ENCODE peak calls at places on chromosomes 6 and 20, in eight cellular contexts. T is AG10803, A is NB4, R is fibroblast of villous mesenchyme, Y is astrocyte of the cerebellum, Q is mucosa of descending colon, L is uterus, K is BE2C. J is an unnamed sample.

GRCh38 chr6:53306819-53307347 is 41.9 kb downstream of the ELOVL5 start:
- DNase-seq in T (no peak), A (no peak), R (no peak), Y (no peak), Q (no peak), L (no peak), K (no peak), J (no peak)

GRCh38 chr6:116012471-116012949 is 48.2 kb downstream of the FRK start:
- DNase-seq in T (no peak), A (no peak), R (peak), Y (no peak), Q (no peak), L (no peak), K (no peak), J (no peak)

GRCh38 chr6:132675749-132676148 is 16.8 kb upstream of the TAAR1 start:
- DNase-seq in T (no peak), A (peak), R (no peak), Y (no peak), Q (no peak), L (no peak), K (no peak), J (no peak)

GRCh38 chr6:157912326-157912725 is 69.3 kb upstream of the SYNJ2 start:
- DNase-seq in T (peak), A (no peak), R (peak), Y (peak), Q (no peak), L (peak), K (no peak), J (no peak)

GRCh38 chr6:32436995-32437836 is 2.5 kb upstream of the HLA-DRA start:
- DNase-seq in T (peak), A (peak), R (peak), Y (no peak), Q (no peak), L (no peak), K (no peak), J (no peak)

GRCh38 chr20:10508060-10508459 is 73.0 kb downstream of the SLX4IP start:
- DNase-seq in T (peak), A (no peak), R (peak), Y (no peak), Q (no peak), L (no peak), K (no peak), J (no peak)

GRCh38 chr6:104855507-104855906 is 4.2 kb downstream of the HACE1 start:
- DNase-seq in T (peak), A (no peak), R (peak), Y (no peak), Q (no peak), L (no peak), K (no peak), J (no peak)

GRCh38 chr6:132023490-132023889 is 72.3 kb upstream of the CCN2 start:
- DNase-seq in T (no peak), A (no peak), R (peak), Y (no peak), Q (no peak), L (no peak), K (no peak), J (no peak)

GRCh38 chr6:90870561-90870960 is 283.7 kb upstream of the MAP3K7 start:
- DNase-seq in T (no peak), A (no peak), R (peak), Y (no peak), Q (no peak), L (no peak), K (no peak), J (no peak)

GRCh38 chr6:6886160-6886885 is 221.4 kb upstream of the RREB1 start:
- DNase-seq in T (no peak), A (peak), R (no peak), Y (no peak), Q (peak), L (no peak), K (no peak), J (no peak)

GRCh38 chr6:25311251-25311910 is 32.2 kb downstream of the CARMIL1 start:
- DNase-seq in T (peak), A (no peak), R (peak), Y (no peak), Q (no peak), L (no peak), K (no peak), J (no peak)

GRCh38 chr6:148620579-148621298 is 126.1 kb upstream of the UST start:
- DNase-seq in T (no peak), A (no peak), R (no peak), Y (no peak), Q (no peak), L (no peak), K (no peak), J (no peak)

GRCh38 chr6:161418458-161418945 is 144.6 kb upstream of the AGPAT4 start:
- DNase-seq in T (peak), A (peak), R (peak), Y (peak), Q (no peak), L (peak), K (peak), J (peak)

GRCh38 chr20:38674178-38675133 is 49.8 kb upstream of the SLC32A1 start:
- DNase-seq in T (peak), A (no peak), R (peak), Y (no peak), Q (peak), L (no peak), K (peak), J (peak)

GRCh38 chr6:50840112-50840813 is 21.6 kb downstream of the TFAP2B start:
- DNase-seq in T (no peak), A (no peak), R (no peak), Y (no peak), Q (no peak), L (no peak), K (no peak), J (no peak)

GRCh38 chr6:48978016-48978415 is 485.0 kb downstream of the MMUT start:
- DNase-seq in T (no peak), A (no peak), R (no peak), Y (no peak), Q (no peak), L (no peak), K (no peak), J (no peak)

GRCh38 chr6:68915591-68915990 is 280.5 kb downstream of the ADGRB3 start:
- DNase-seq in T (no peak), A (no peak), R (no peak), Y (no peak), Q (no peak), L (no peak), K (no peak), J (no peak)

GRCh38 chr20:54195483-54196472 is 12.1 kb upstream of the PFDN4 start:
- DNase-seq in T (no peak), A (no peak), R (no peak), Y (no peak), Q (no peak), L (no peak), K (no peak), J (no peak)

GRCh38 chr20:2237059-2237458 is 58.7 kb upstream of the TGM3 start:
- DNase-seq in T (peak), A (peak), R (peak), Y (peak), Q (peak), L (no peak), K (no peak), J (no peak)

DNA sequence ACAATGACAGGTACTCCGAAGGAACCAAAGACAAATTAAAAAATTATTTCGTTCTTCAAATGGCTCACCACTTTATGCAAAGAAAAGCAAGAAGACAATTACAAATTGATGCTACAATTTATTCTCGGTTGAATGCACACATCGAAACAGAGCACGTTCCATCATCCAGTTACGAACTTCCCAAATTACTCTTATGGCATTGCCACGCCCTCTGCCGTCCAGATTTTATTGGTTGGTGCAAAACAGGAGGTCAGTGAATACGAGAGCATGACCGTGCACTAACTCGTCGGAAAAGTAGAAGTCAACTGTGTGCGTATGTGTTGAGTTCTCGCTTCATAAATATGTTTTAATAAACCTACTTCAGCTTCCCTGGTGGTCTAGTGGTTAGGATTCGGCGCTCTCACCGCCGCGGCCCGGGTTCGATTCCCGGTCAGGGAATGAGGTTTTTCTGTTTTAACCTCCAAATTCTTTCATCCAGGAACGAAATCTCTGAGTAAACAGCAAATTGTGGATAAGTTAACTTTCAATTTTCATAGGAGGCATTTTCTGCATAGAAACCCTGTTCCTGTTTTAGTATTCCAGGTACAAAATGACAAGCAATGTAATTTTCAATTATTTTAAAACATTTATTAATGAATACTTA is 23.2 kb downstream of the ZNF311 start:
- DNase-seq in T (peak), A (peak), R (peak), Y (peak), Q (peak), L (peak), K (peak), J (no peak)
- TF ChIP-seq CTCF in T (peak), A (no peak), R (no peak), Y (no peak), Q (no peak), L (no peak), K (no peak), J (no peak)

DNA sequence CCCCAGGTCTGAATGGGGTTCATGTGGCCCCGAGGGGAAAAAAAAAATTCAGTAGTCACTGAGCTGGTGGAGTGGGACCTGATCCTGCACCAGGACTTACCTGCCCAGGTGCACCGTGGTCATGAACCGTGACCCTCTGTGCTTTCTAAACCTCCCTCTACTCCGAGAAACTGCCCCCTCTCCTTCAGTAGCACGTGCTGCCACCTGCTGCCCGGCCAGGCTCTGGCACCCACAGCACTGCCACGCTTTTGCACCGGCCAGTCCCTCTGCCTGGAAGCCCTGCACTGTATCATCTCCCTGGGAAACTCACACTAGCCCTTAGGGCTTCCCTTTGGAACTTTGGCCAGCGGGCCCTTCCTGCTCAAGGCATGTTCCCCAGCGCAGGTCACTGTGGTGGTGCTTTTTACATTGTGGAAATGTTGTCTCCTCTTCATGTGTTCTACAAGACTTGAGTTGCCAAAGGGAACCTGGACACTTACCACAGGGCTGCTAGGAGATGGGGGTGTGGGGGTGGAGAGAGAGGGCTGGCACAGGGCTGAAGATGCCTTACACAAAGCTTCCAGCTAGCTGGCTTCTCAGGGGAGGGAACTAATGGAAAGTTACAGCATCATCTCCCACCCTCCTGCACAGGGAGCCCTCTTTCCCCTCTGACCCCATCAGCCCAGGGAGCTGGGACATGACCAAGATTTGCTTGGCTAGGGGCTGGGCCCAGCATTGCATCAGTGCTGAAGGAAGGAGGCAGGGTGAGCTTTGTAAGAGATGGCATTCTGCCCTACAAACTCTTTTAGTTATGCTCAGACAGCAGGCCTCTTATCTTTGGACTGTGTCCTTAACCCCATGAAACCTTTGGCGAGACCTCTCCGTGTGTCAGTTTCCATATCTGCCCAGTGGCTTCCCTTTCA is 2.5 kb upstream of the PTPRT start:
- DNase-seq in T (no peak), A (peak), R (no peak), Y (no peak), Q (no peak), L (no peak), K (peak), J (no peak)
- TF ChIP-seq CTCF in T (peak), A (peak), R (peak), Y (peak), Q (no peak), L (no peak), K (peak), J (no peak)

GRCh38 chr6:45613678-45614077 is 235.9 kb upstream of the SUPT3H start:
- DNase-seq in T (peak), A (no peak), R (peak), Y (no peak), Q (no peak), L (peak), K (no peak), J (no peak)
- TF ChIP-seq CTCF in T (peak), A (no peak), R (no peak), Y (no peak), Q (no peak), L (no peak), K (no peak), J (no peak)

GRCh38 chr6:130749402-130749801 is 77.8 kb upstream of the SMLR1 start:
- DNase-seq in T (no peak), A (peak), R (no peak), Y (no peak), Q (no peak), L (no peak), K (no peak), J (no peak)
- TF ChIP-seq CTCF in T (peak), A (no peak), R (no peak), Y (no peak), Q (no peak), L (no peak), K (peak), J (no peak)

J was measured in mesothelial cell of epicardium.